ENCODE peak calls at places on chromosomes 1 and 21, in six cellular contexts. One of them, this sample, is unnamed.

GRCh38 chr1:241918879-241919278 is 38.7 kb upstream of the BECN2 start:
- DNase-seq in WTC11: no peak
- DNase-seq in pons: no peak
- DNase-seq in stimulated activated CD4-positive, alpha-beta T cell treated with anti-CD3 and anti-CD28 coated beads, Interleukin-1b, Interleukin-23, amount 100 ng/mL, for 4 hours: no peak
- DNase-seq in neural progenitor cell: peak
- DNase-seq in T follicular helper cell: no peak
- DNase-seq in this sample: no peak

GRCh38 chr1:62311473-62311943 is 7.7 kb downstream of the KANK4 start:
- DNase-seq in neural progenitor cell: peak
- DNase-seq in stimulated activated CD4-positive, alpha-beta T cell treated with anti-CD3 and anti-CD28 coated beads, Interleukin-1b, Interleukin-23, amount 100 ng/mL, for 4 hours: no peak
- DNase-seq in WTC11: no peak
- DNase-seq in pons: no peak
- DNase-seq in T follicular helper cell: no peak
- DNase-seq in this sample: no peak

GRCh38 chr1:229452956-229453801 is 19.3 kb upstream of the ACTA1 start:
- DNase-seq in stimulated activated CD4-positive, alpha-beta T cell treated with anti-CD3 and anti-CD28 coated beads, Interleukin-1b, Interleukin-23, amount 100 ng/mL, for 4 hours: no peak
- DNase-seq in pons: peak
- DNase-seq in neural progenitor cell: peak
- DNase-seq in WTC11: no peak
- DNase-seq in T follicular helper cell: no peak
- DNase-seq in this sample: no peak

GRCh38 chr1:153533689-153534201 is 2.0 kb downstream of the S100A6 start:
- DNase-seq in pons: no peak
- DNase-seq in stimulated activated CD4-positive, alpha-beta T cell treated with anti-CD3 and anti-CD28 coated beads, Interleukin-1b, Interleukin-23, amount 100 ng/mL, for 4 hours: no peak
- DNase-seq in T follicular helper cell: no peak
- DNase-seq in WTC11: no peak
- DNase-seq in neural progenitor cell: no peak
- DNase-seq in this sample: peak

GRCh38 chr1:100538935-100539835 is 1.2 kb downstream of the GPR88 start:
- DNase-seq in pons: no peak
- DNase-seq in stimulated activated CD4-positive, alpha-beta T cell treated with anti-CD3 and anti-CD28 coated beads, Interleukin-1b, Interleukin-23, amount 100 ng/mL, for 4 hours: no peak
- DNase-seq in WTC11: peak
- DNase-seq in neural progenitor cell: peak
- DNase-seq in T follicular helper cell: no peak
- DNase-seq in this sample: no peak

GRCh38 chr1:47547753-47548152 is 109.9 kb downstream of the FOXD2 start:
- DNase-seq in WTC11: no peak
- DNase-seq in neural progenitor cell: peak
- DNase-seq in stimulated activated CD4-positive, alpha-beta T cell treated with anti-CD3 and anti-CD28 coated beads, Interleukin-1b, Interleukin-23, amount 100 ng/mL, for 4 hours: no peak
- DNase-seq in T follicular helper cell: no peak
- DNase-seq in pons: no peak
- DNase-seq in this sample: no peak

GRCh38 chr21:39694750-39695149 is 50.2 kb upstream of the IGSF5 start:
- DNase-seq in WTC11: no peak
- DNase-seq in pons: no peak
- DNase-seq in neural progenitor cell: no peak
- DNase-seq in stimulated activated CD4-positive, alpha-beta T cell treated with anti-CD3 and anti-CD28 coated beads, Interleukin-1b, Interleukin-23, amount 100 ng/mL, for 4 hours: no peak
- DNase-seq in T follicular helper cell: no peak
- DNase-seq in this sample: peak

GRCh38 chr1:25066253-25066652 is 136.2 kb upstream of the RUNX3 start:
- DNase-seq in neural progenitor cell: no peak
- DNase-seq in WTC11: no peak
- DNase-seq in stimulated activated CD4-positive, alpha-beta T cell treated with anti-CD3 and anti-CD28 coated beads, Interleukin-1b, Interleukin-23, amount 100 ng/mL, for 4 hours: no peak
- DNase-seq in pons: no peak
- DNase-seq in T follicular helper cell: no peak
- DNase-seq in this sample: no peak

GRCh38 chr1:1914101-1914811 is 804 bp upstream of the CALML6 start:
- DNase-seq in stimulated activated CD4-positive, alpha-beta T cell treated with anti-CD3 and anti-CD28 coated beads, Interleukin-1b, Interleukin-23, amount 100 ng/mL, for 4 hours: no peak
- DNase-seq in neural progenitor cell: no peak
- DNase-seq in WTC11: no peak
- DNase-seq in T follicular helper cell: no peak
- DNase-seq in pons: no peak
- DNase-seq in this sample: no peak

GRCh38 chr1:51592711-51593110 is 24.2 kb upstream of the OSBPL9 start:
- DNase-seq in neural progenitor cell: no peak
- DNase-seq in pons: no peak
- DNase-seq in WTC11: no peak
- DNase-seq in stimulated activated CD4-positive, alpha-beta T cell treated with anti-CD3 and anti-CD28 coated beads, Interleukin-1b, Interleukin-23, amount 100 ng/mL, for 4 hours: no peak
- DNase-seq in T follicular helper cell: no peak
- DNase-seq in this sample: peak

GRCh38 chr1:2128189-2128901 is 66.2 kb downstream of the FAAP20 start:
- DNase-seq in WTC11: no peak
- DNase-seq in pons: no peak
- DNase-seq in neural progenitor cell: peak
- DNase-seq in stimulated activated CD4-positive, alpha-beta T cell treated with anti-CD3 and anti-CD28 coated beads, Interleukin-1b, Interleukin-23, amount 100 ng/mL, for 4 hours: no peak
- DNase-seq in T follicular helper cell: no peak
- DNase-seq in this sample: no peak

GRCh38 chr1:184362876-184363275 is 24.0 kb upstream of the C1orf21 start:
- DNase-seq in WTC11: no peak
- DNase-seq in neural progenitor cell: no peak
- DNase-seq in pons: no peak
- DNase-seq in stimulated activated CD4-positive, alpha-beta T cell treated with anti-CD3 and anti-CD28 coated beads, Interleukin-1b, Interleukin-23, amount 100 ng/mL, for 4 hours: no peak
- DNase-seq in T follicular helper cell: no peak
- DNase-seq in this sample: no peak

GRCh38 chr1:53001128-53001527 is 60.9 kb upstream of the PODN start:
- DNase-seq in T follicular helper cell: no peak
- DNase-seq in stimulated activated CD4-positive, alpha-beta T cell treated with anti-CD3 and anti-CD28 coated beads, Interleukin-1b, Interleukin-23, amount 100 ng/mL, for 4 hours: no peak
- DNase-seq in pons: peak
- DNase-seq in neural progenitor cell: no peak
- DNase-seq in WTC11: no peak
- DNase-seq in this sample: no peak

GRCh38 chr1:115262886-115263285 is 75.2 kb downstream of the NGF start:
- DNase-seq in pons: no peak
- DNase-seq in neural progenitor cell: no peak
- DNase-seq in stimulated activated CD4-positive, alpha-beta T cell treated with anti-CD3 and anti-CD28 coated beads, Interleukin-1b, Interleukin-23, amount 100 ng/mL, for 4 hours: no peak
- DNase-seq in T follicular helper cell: no peak
- DNase-seq in WTC11: no peak
- DNase-seq in this sample: no peak

GRCh38 chr1:162663589-162664030 is 31.3 kb downstream of the DDR2 start:
- DNase-seq in pons: no peak
- DNase-seq in T follicular helper cell: no peak
- DNase-seq in stimulated activated CD4-positive, alpha-beta T cell treated with anti-CD3 and anti-CD28 coated beads, Interleukin-1b, Interleukin-23, amount 100 ng/mL, for 4 hours: no peak
- DNase-seq in neural progenitor cell: peak
- DNase-seq in WTC11: no peak
- DNase-seq in this sample: no peak

GRCh38 chr1:26820784-26821269 is 5.7 kb upstream of the ZDHHC18 start:
- DNase-seq in pons: peak
- DNase-seq in stimulated activated CD4-positive, alpha-beta T cell treated with anti-CD3 and anti-CD28 coated beads, Interleukin-1b, Interleukin-23, amount 100 ng/mL, for 4 hours: no peak
- DNase-seq in T follicular helper cell: no peak
- DNase-seq in WTC11: no peak
- DNase-seq in neural progenitor cell: no peak
- DNase-seq in this sample: no peak

GRCh38 chr1:29503441-29503840 is 267.1 kb downstream of the PTPRU start:
- DNase-seq in pons: no peak
- DNase-seq in neural progenitor cell: no peak
- DNase-seq in WTC11: no peak
- DNase-seq in T follicular helper cell: no peak
- DNase-seq in stimulated activated CD4-positive, alpha-beta T cell treated with anti-CD3 and anti-CD28 coated beads, Interleukin-1b, Interleukin-23, amount 100 ng/mL, for 4 hours: no peak
- DNase-seq in this sample: no peak

GRCh38 chr1:181216571-181216994 is 128.1 kb downstream of the IER5 start:
- DNase-seq in pons: no peak
- DNase-seq in neural progenitor cell: no peak
- DNase-seq in WTC11: no peak
- DNase-seq in T follicular helper cell: no peak
- DNase-seq in stimulated activated CD4-positive, alpha-beta T cell treated with anti-CD3 and anti-CD28 coated beads, Interleukin-1b, Interleukin-23, amount 100 ng/mL, for 4 hours: no peak
- DNase-seq in this sample: no peak

GRCh38 chr1:222416001-222416791 is 131.7 kb downstream of the HHIPL2 start:
- DNase-seq in pons: no peak
- DNase-seq in T follicular helper cell: no peak
- DNase-seq in WTC11: no peak
- DNase-seq in neural progenitor cell: no peak
- DNase-seq in stimulated activated CD4-positive, alpha-beta T cell treated with anti-CD3 and anti-CD28 coated beads, Interleukin-1b, Interleukin-23, amount 100 ng/mL, for 4 hours: peak
- DNase-seq in this sample: no peak

GRCh38 chr1:181087400-181087901 is 1.0 kb upstream of the IER5 start:
- DNase-seq in neural progenitor cell: no peak
- DNase-seq in T follicular helper cell: no peak
- DNase-seq in stimulated activated CD4-positive, alpha-beta T cell treated with anti-CD3 and anti-CD28 coated beads, Interleukin-1b, Interleukin-23, amount 100 ng/mL, for 4 hours: no peak
- DNase-seq in pons: peak
- DNase-seq in WTC11: no peak
- DNase-seq in this sample: no peak